ENCODE peak calls at places on chromosome 15, in five cellular contexts. R is IMR-90, Z is H9, W is mesendoderm, H is trophoblast cell. U is an unnamed sample.
A peak's percentile ranks its signal among the peaks of the same experiment; 100 is the strongest.

GRCh38 chr15:58467121-58467721 is 35.4 kb downstream of the LIPC start:
- DNase-seq in R (no peak), Z (no peak), W (no peak), H (no peak), U (no peak)

GRCh38 chr15:56984681-56985515 is 66.5 kb downstream of the TCF12 start:
- DNase-seq in R (peak; percentile 48), Z (no peak), W (no peak), H (no peak), U (no peak)

GRCh38 chr15:60539881-60540613 is 61.1 kb upstream of the ICE2 start:
- DNase-seq in R (no peak), Z (no peak), W (no peak), H (no peak), U (no peak)

GRCh38 chr15:75309711-75310110 is 26.2 kb upstream of the COMMD4 start:
- DNase-seq in R (no peak), Z (no peak), W (no peak), H (peak; percentile 13), U (no peak)

GRCh38 chr15:31155136-31155535 is 53.6 kb upstream of the TRPM1 start:
- DNase-seq in R (no peak), Z (no peak), W (no peak), H (no peak), U (no peak)

GRCh38 chr15:40204100-40204499 is 34.8 kb upstream of the PAK6 start:
- DNase-seq in R (no peak), Z (no peak), W (no peak), H (no peak), U (no peak)

GRCh38 chr15:36449084-36449661 is 130.3 kb upstream of the CDIN1 start:
- DNase-seq in R (no peak), Z (peak; percentile 45), W (peak; percentile 61), H (no peak), U (peak; percentile 32)

GRCh38 chr15:24054547-24055245 is 367.6 kb upstream of the NDN start:
- DNase-seq in R (no peak), Z (no peak), W (no peak), H (no peak), U (no peak)

GRCh38 chr15:88586401-88587162 is 34.6 kb upstream of the AEN start:
- DNase-seq in R (peak; percentile 12), Z (no peak), W (no peak), H (no peak), U (no peak)

GRCh38 chr15:51750942-51751686 is at the start of gene TMOD2:
- DNase-seq in R (peak; percentile 26), Z (peak; percentile 65), W (peak; percentile 44), H (no peak), U (peak; percentile 43)

GRCh38 chr15:29888651-29889050 is 66.4 kb upstream of the TJP1 start:
- DNase-seq in R (peak; percentile 77), Z (no peak), W (peak; percentile 91), H (no peak), U (no peak)

GRCh38 chr15:52466134-52466701 is 62.5 kb downstream of the MYO5A start:
- DNase-seq in R (no peak), Z (peak; percentile 68), W (peak; percentile 18), H (peak; percentile 18), U (no peak)

GRCh38 chr15:84648539-84648938 is 5.5 kb downstream of the WDR73 start:
- DNase-seq in R (no peak), Z (no peak), W (no peak), H (no peak), U (no peak)

GRCh38 chr15:51162865-51163762 is 68.4 kb upstream of the TNFAIP8L3 start:
- DNase-seq in R (peak; percentile 72), Z (peak; percentile 74), W (peak; percentile 82), H (peak; percentile 57), U (peak; percentile 71)

GRCh38 chr15:86624261-86625036 is 544.8 kb downstream of the AGBL1 start:
- DNase-seq in R (peak; percentile 6), Z (peak; percentile 88), W (peak; percentile 96), H (peak; percentile 89), U (peak; percentile 61)

GRCh38 chr15:92375057-92375456 is 18.6 kb upstream of the ST8SIA2 start:
- DNase-seq in R (no peak), Z (no peak), W (no peak), H (no peak), U (no peak)

GRCh38 chr15:29593086-29593485 is 229.2 kb downstream of the TJP1 start:
- DNase-seq in R (no peak), Z (no peak), W (no peak), H (no peak), U (no peak)

GRCh38 chr15:90248760-90249122 is 615 bp upstream of the TTLL13 start:
- DNase-seq in R (no peak), Z (no peak), W (no peak), H (no peak), U (no peak)

GRCh38 chr15:99511529-99511864 is 54.3 kb upstream of the MEF2A start:
- DNase-seq in R (peak; percentile 61), Z (no peak), W (no peak), H (no peak), U (no peak)

GRCh38 chr15:98769867-98770266 is 121.5 kb downstream of the IGF1R start:
- DNase-seq in R (no peak), Z (no peak), W (no peak), H (no peak), U (no peak)

GRCh38 chr15:68352401-68353062 is 75.0 kb downstream of the FEM1B start:
- DNase-seq in R (peak; percentile 98), Z (no peak), W (no peak), H (peak; percentile 7), U (no peak)

DNA sequence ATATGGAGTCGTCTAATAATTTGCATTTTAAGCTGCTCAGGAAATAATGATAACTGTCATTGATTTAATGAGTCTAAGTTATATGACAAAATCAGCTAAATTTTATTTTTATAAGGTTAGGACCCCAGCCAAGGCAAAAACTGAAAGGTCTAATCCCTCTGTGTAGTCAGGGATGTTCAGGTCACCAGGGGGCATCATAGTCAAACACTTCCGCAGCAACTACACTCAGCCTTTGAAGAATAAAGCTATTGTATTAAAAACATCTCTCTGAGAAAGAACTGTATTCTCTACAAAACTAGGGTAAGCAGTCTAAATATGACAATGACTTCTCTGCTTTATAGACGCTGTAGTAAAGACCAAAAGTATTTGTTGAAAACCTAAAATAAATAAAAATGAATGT is 15.0 kb downstream of the INTS14 start:
- DNase-seq in R (no peak), Z (no peak), W (peak; percentile 42), H (peak; percentile 10), U (no peak)
- H2AK5ac ChIP-seq in R (no peak overlapping the region), Z (no peak overlapping the region), W (no peak overlapping the region), H (no peak overlapping the region), U (no peak overlapping the region)

DNA sequence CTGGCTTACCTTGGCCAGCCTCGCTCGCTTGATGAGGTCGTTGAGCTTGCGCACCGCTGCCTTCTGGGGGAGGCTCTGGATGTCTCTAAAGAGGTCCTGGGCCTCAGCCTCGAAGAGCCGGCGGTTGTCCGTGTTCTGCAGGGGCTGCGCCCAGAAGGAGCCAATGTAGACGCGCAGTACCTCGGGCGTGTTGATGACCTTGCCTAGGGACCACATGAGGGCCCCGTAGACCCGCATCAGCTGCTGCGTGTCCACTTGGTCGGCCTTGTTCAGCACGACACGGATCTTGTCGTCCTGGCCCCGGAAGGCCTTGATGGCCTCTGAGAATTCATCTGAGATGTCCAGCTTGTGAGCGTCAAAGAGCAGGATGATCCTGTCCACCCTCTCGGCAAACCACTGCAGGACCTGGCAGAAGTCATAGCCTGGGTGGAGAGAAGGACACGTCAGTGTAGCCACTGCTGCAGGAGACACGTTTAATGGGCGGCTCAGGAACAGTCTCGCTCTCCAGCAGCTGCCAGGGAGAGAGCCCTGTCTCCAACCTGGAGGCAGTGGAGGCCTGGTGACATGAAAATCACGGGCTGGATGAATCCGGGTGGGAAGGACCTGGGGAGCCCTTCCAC is 25.5 kb upstream of the SPTBN5 start:
- DNase-seq in R (no peak), Z (no peak), W (no peak), H (no peak), U (no peak)
- H2AK5ac ChIP-seq in R (peak overlapping the region; percentile 71), Z (no peak overlapping the region), W (no peak overlapping the region), H (no peak overlapping the region), U (no peak overlapping the region)

GRCh38 chr15:62824111-62824737 is 218.3 kb upstream of the TPM1 start:
- DNase-seq in R (peak; percentile 86), Z (no peak), W (no peak), H (no peak), U (no peak)

GRCh38 chr15:62821384-62822131 is 221.0 kb upstream of the TPM1 start:
- DNase-seq in R (no peak), Z (no peak), W (no peak), H (no peak), U (no peak)

GRCh38 chr15:62818691-62819090 is 223.9 kb upstream of the TPM1 start:
- DNase-seq in R (peak; percentile 23), Z (no peak), W (no peak), H (no peak), U (no peak)

GRCh38 chr15:62816342-62817059 is 226.0 kb upstream of the TPM1 start:
- DNase-seq in R (no peak), Z (no peak), W (no peak), H (no peak), U (no peak)

GRCh38 chr15:62822228-62822627 is 220.3 kb upstream of the TPM1 start:
- DNase-seq in R (no peak), Z (no peak), W (no peak), H (no peak), U (no peak)
- H2AK5ac ChIP-seq in R (no peak overlapping the region), Z (no peak overlapping the region), W (no peak overlapping the region), H (no peak overlapping the region), U (no peak overlapping the region)

DNA sequence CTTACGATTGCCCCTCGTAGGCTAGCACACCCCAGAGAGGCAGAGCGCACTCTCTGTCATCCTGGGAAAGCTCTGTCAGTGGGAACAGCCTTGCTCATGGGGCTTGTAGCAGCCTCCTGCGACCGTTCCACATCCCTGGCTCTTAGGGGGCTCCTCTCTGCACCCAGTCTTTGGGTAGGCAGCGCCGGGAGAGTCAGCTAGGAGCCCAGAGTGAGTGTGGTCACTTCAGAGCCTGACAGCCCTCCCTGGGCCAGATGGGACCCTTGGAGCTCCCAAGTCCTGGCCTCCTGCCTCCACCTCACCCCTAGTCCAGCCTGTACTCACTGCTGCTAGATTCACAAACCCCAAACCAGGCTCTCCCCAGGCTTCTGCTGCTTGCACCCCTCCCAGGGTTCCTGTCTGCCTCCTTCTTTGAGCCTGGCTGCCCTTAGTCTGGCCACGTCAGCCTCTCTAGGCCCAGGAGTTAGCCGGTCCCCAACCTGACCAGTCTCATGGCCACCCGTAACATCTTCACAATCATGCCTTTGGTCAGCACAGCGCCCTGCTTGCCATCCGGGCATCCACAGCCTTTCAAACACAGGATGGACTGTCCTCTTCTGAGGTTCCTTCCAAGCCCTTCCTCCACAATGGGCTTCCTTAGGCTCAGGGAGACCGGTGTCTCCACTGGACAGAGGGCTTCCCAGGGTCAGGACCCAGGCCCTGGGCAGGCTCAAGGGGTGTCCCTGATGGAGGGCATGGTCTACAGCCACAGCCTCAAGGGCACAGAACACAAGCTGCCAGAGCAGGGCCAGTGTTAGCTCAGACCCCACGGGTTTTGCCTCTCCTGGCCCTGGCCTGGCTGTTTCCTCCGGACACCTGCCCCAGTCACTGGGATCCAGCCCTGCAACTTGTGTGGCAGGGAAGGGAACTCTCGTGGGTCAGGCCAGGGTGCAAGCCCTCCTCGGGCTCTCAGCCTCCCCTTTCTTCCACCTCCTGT is 4.6 kb downstream of the ACSBG1 start:
- DNase-seq in R (no peak), Z (no peak), W (no peak), H (no peak), U (no peak)
- H2AK5ac ChIP-seq in R (no peak overlapping the region), Z (no peak overlapping the region), W (no peak overlapping the region), H (no peak overlapping the region), U (no peak overlapping the region)